ENCODE peak calls at places on chromosome X, in nine cellular contexts. One of them, this sample, is unnamed.

GRCh38 chrX:134636859-134637258 is 21.4 kb downstream of the PLAC1 start:
- DNase-seq in activated naive CD4-positive, alpha-beta T cell: no peak
- DNase-seq in aorta: no peak
- DNase-seq in hepatocyte: no peak
- DNase-seq in fibroblast of lung: peak
- DNase-seq in ureter: no peak
- DNase-seq in LHCN-M2: peak
- DNase-seq in T-helper 2 cell: no peak
- DNase-seq in dorsolateral prefrontal cortex: no peak
- DNase-seq in this sample: no peak

GRCh38 chrX:72020788-72021187 is 110.1 kb downstream of the NHSL2 start:
- DNase-seq in activated naive CD4-positive, alpha-beta T cell: no peak
- DNase-seq in aorta: no peak
- DNase-seq in hepatocyte: no peak
- DNase-seq in fibroblast of lung: no peak
- DNase-seq in ureter: peak
- DNase-seq in LHCN-M2: no peak
- DNase-seq in T-helper 2 cell: no peak
- DNase-seq in dorsolateral prefrontal cortex: no peak
- DNase-seq in this sample: no peak

GRCh38 chrX:78595901-78596502 is 63.1 kb downstream of the RTL3 start:
- DNase-seq in activated naive CD4-positive, alpha-beta T cell: no peak
- DNase-seq in aorta: no peak
- DNase-seq in hepatocyte: no peak
- DNase-seq in fibroblast of lung: peak
- DNase-seq in ureter: no peak
- DNase-seq in LHCN-M2: peak
- DNase-seq in T-helper 2 cell: no peak
- DNase-seq in dorsolateral prefrontal cortex: no peak
- DNase-seq in this sample: no peak

GRCh38 chrX:45771114-45771513 is 570.4 kb upstream of the DIPK2B start:
- DNase-seq in activated naive CD4-positive, alpha-beta T cell: no peak
- DNase-seq in aorta: no peak
- DNase-seq in hepatocyte: peak
- DNase-seq in fibroblast of lung: peak
- DNase-seq in ureter: no peak
- DNase-seq in LHCN-M2: peak
- DNase-seq in T-helper 2 cell: no peak
- DNase-seq in dorsolateral prefrontal cortex: no peak
- DNase-seq in this sample: peak

GRCh38 chrX:150258176-150258425 is 105.0 kb upstream of the MAMLD1 start:
- DNase-seq in activated naive CD4-positive, alpha-beta T cell: no peak
- DNase-seq in aorta: no peak
- DNase-seq in hepatocyte: no peak
- DNase-seq in fibroblast of lung: no peak
- DNase-seq in ureter: no peak
- DNase-seq in LHCN-M2: no peak
- DNase-seq in T-helper 2 cell: no peak
- DNase-seq in dorsolateral prefrontal cortex: no peak
- DNase-seq in this sample: no peak

GRCh38 chrX:11244641-11245040 is 48.6 kb upstream of the AMELX start:
- DNase-seq in activated naive CD4-positive, alpha-beta T cell: no peak
- DNase-seq in aorta: no peak
- DNase-seq in hepatocyte: no peak
- DNase-seq in fibroblast of lung: peak
- DNase-seq in ureter: peak
- DNase-seq in LHCN-M2: peak
- DNase-seq in T-helper 2 cell: no peak
- DNase-seq in dorsolateral prefrontal cortex: no peak
- DNase-seq in this sample: no peak

GRCh38 chrX:104335765-104336164 is 81.0 kb upstream of the ESX1 start:
- DNase-seq in activated naive CD4-positive, alpha-beta T cell: no peak
- DNase-seq in aorta: no peak
- DNase-seq in hepatocyte: no peak
- DNase-seq in fibroblast of lung: peak
- DNase-seq in ureter: no peak
- DNase-seq in LHCN-M2: peak
- DNase-seq in T-helper 2 cell: no peak
- DNase-seq in dorsolateral prefrontal cortex: no peak
- DNase-seq in this sample: no peak

GRCh38 chrX:10350991-10351390 is 194.2 kb downstream of the CLCN4 start:
- DNase-seq in activated naive CD4-positive, alpha-beta T cell: no peak
- DNase-seq in aorta: no peak
- DNase-seq in hepatocyte: no peak
- DNase-seq in fibroblast of lung: peak
- DNase-seq in ureter: no peak
- DNase-seq in LHCN-M2: no peak
- DNase-seq in T-helper 2 cell: no peak
- DNase-seq in dorsolateral prefrontal cortex: no peak
- DNase-seq in this sample: no peak

GRCh38 chrX:40165861-40166260 is 68.1 kb upstream of the BCOR start:
- DNase-seq in activated naive CD4-positive, alpha-beta T cell: no peak
- DNase-seq in aorta: no peak
- DNase-seq in hepatocyte: no peak
- DNase-seq in fibroblast of lung: no peak
- DNase-seq in ureter: no peak
- DNase-seq in LHCN-M2: no peak
- DNase-seq in T-helper 2 cell: no peak
- DNase-seq in dorsolateral prefrontal cortex: no peak
- DNase-seq in this sample: no peak

GRCh38 chrX:22186165-22186564 is 86.5 kb upstream of the CBLL2 start:
- DNase-seq in activated naive CD4-positive, alpha-beta T cell: no peak
- DNase-seq in aorta: no peak
- DNase-seq in hepatocyte: no peak
- DNase-seq in fibroblast of lung: no peak
- DNase-seq in ureter: no peak
- DNase-seq in LHCN-M2: no peak
- DNase-seq in T-helper 2 cell: no peak
- DNase-seq in dorsolateral prefrontal cortex: no peak
- DNase-seq in this sample: no peak

GRCh38 chrX:54042609-54043010 is 1.7 kb downstream of the PHF8 start:
- DNase-seq in activated naive CD4-positive, alpha-beta T cell: peak
- DNase-seq in aorta: peak
- DNase-seq in hepatocyte: peak
- DNase-seq in fibroblast of lung: peak
- DNase-seq in ureter: peak
- DNase-seq in LHCN-M2: peak
- DNase-seq in T-helper 2 cell: peak
- DNase-seq in dorsolateral prefrontal cortex: no peak
- DNase-seq in this sample: peak

GRCh38 chrX:110450050-110450449 is 91.4 kb downstream of the RTL9 start:
- DNase-seq in activated naive CD4-positive, alpha-beta T cell: peak
- DNase-seq in aorta: peak
- DNase-seq in hepatocyte: peak
- DNase-seq in fibroblast of lung: peak
- DNase-seq in ureter: peak
- DNase-seq in LHCN-M2: peak
- DNase-seq in T-helper 2 cell: peak
- DNase-seq in dorsolateral prefrontal cortex: peak
- DNase-seq in this sample: no peak

GRCh38 chrX:115494133-115494532 is 66.8 kb upstream of the PLS3 start:
- DNase-seq in activated naive CD4-positive, alpha-beta T cell: no peak
- DNase-seq in aorta: no peak
- DNase-seq in hepatocyte: no peak
- DNase-seq in fibroblast of lung: no peak
- DNase-seq in ureter: no peak
- DNase-seq in LHCN-M2: peak
- DNase-seq in T-helper 2 cell: no peak
- DNase-seq in dorsolateral prefrontal cortex: no peak
- DNase-seq in this sample: no peak

GRCh38 chrX:135081695-135082094 is 29.8 kb upstream of the RTL8A start:
- DNase-seq in activated naive CD4-positive, alpha-beta T cell: no peak
- DNase-seq in aorta: no peak
- DNase-seq in hepatocyte: no peak
- DNase-seq in fibroblast of lung: no peak
- DNase-seq in ureter: no peak
- DNase-seq in LHCN-M2: no peak
- DNase-seq in T-helper 2 cell: no peak
- DNase-seq in dorsolateral prefrontal cortex: no peak
- DNase-seq in this sample: no peak

GRCh38 chrX:69289046-69289838 is 124.0 kb upstream of the PJA1 start:
- DNase-seq in activated naive CD4-positive, alpha-beta T cell: no peak
- DNase-seq in aorta: no peak
- DNase-seq in hepatocyte: peak
- DNase-seq in fibroblast of lung: no peak
- DNase-seq in ureter: no peak
- DNase-seq in LHCN-M2: no peak
- DNase-seq in T-helper 2 cell: no peak
- DNase-seq in dorsolateral prefrontal cortex: no peak
- DNase-seq in this sample: no peak

GRCh38 chrX:21398424-21398823 is 24.2 kb downstream of the CNKSR2 start:
- DNase-seq in activated naive CD4-positive, alpha-beta T cell: no peak
- DNase-seq in aorta: no peak
- DNase-seq in hepatocyte: no peak
- DNase-seq in fibroblast of lung: no peak
- DNase-seq in ureter: no peak
- DNase-seq in LHCN-M2: no peak
- DNase-seq in T-helper 2 cell: no peak
- DNase-seq in dorsolateral prefrontal cortex: no peak
- DNase-seq in this sample: no peak

GRCh38 chrX:72297953-72298730 is 7.6 kb downstream of the CITED1 start:
- DNase-seq in activated naive CD4-positive, alpha-beta T cell: no peak
- DNase-seq in aorta: no peak
- DNase-seq in hepatocyte: no peak
- DNase-seq in fibroblast of lung: no peak
- DNase-seq in ureter: no peak
- DNase-seq in LHCN-M2: peak
- DNase-seq in T-helper 2 cell: no peak
- DNase-seq in dorsolateral prefrontal cortex: no peak
- DNase-seq in this sample: no peak

GRCh38 chrX:39855748-39856129 is 242.0 kb downstream of the BCOR start:
- DNase-seq in activated naive CD4-positive, alpha-beta T cell: peak
- DNase-seq in aorta: no peak
- DNase-seq in hepatocyte: peak
- DNase-seq in fibroblast of lung: peak
- DNase-seq in ureter: no peak
- DNase-seq in LHCN-M2: peak
- DNase-seq in T-helper 2 cell: peak
- DNase-seq in dorsolateral prefrontal cortex: no peak
- DNase-seq in this sample: no peak

GRCh38 chrX:120769576-120770341 is 105.9 kb downstream of the CT47B1 start:
- DNase-seq in activated naive CD4-positive, alpha-beta T cell: no peak
- DNase-seq in aorta: no peak
- DNase-seq in hepatocyte: peak
- DNase-seq in fibroblast of lung: peak
- DNase-seq in ureter: no peak
- DNase-seq in LHCN-M2: peak
- DNase-seq in T-helper 2 cell: no peak
- DNase-seq in dorsolateral prefrontal cortex: no peak
- DNase-seq in this sample: no peak

GRCh38 chrX:47645530-47645929 is 4.8 kb downstream of the ELK1 start:
- DNase-seq in activated naive CD4-positive, alpha-beta T cell: no peak
- DNase-seq in aorta: no peak
- DNase-seq in hepatocyte: no peak
- DNase-seq in fibroblast of lung: no peak
- DNase-seq in ureter: peak
- DNase-seq in LHCN-M2: no peak
- DNase-seq in T-helper 2 cell: no peak
- DNase-seq in dorsolateral prefrontal cortex: no peak
- DNase-seq in this sample: no peak

GRCh38 chrX:2697306-2697705 is 6.2 kb downstream of the CD99 start:
- DNase-seq in activated naive CD4-positive, alpha-beta T cell: no peak
- DNase-seq in aorta: no peak
- DNase-seq in hepatocyte: no peak
- DNase-seq in fibroblast of lung: no peak
- DNase-seq in ureter: no peak
- DNase-seq in LHCN-M2: peak
- DNase-seq in T-helper 2 cell: no peak
- DNase-seq in dorsolateral prefrontal cortex: no peak
- DNase-seq in this sample: no peak

GRCh38 chrX:43939187-43939926 is 33.8 kb downstream of the NDP start:
- DNase-seq in activated naive CD4-positive, alpha-beta T cell: no peak
- DNase-seq in aorta: no peak
- DNase-seq in hepatocyte: no peak
- DNase-seq in fibroblast of lung: peak
- DNase-seq in ureter: no peak
- DNase-seq in LHCN-M2: peak
- DNase-seq in T-helper 2 cell: no peak
- DNase-seq in dorsolateral prefrontal cortex: no peak
- DNase-seq in this sample: no peak

GRCh38 chrX:155094468-155095061 is 23.3 kb downstream of the BRCC3 start:
- DNase-seq in activated naive CD4-positive, alpha-beta T cell: no peak
- DNase-seq in aorta: no peak
- DNase-seq in hepatocyte: peak
- DNase-seq in fibroblast of lung: peak
- DNase-seq in ureter: no peak
- DNase-seq in LHCN-M2: no peak
- DNase-seq in T-helper 2 cell: no peak
- DNase-seq in dorsolateral prefrontal cortex: no peak
- DNase-seq in this sample: no peak

GRCh38 chrX:153969125-153969903 is 2.3 kb downstream of the HCFC1 start:
- DNase-seq in activated naive CD4-positive, alpha-beta T cell: no peak
- DNase-seq in aorta: no peak
- DNase-seq in hepatocyte: no peak
- DNase-seq in fibroblast of lung: no peak
- DNase-seq in ureter: no peak
- DNase-seq in LHCN-M2: no peak
- DNase-seq in T-helper 2 cell: no peak
- DNase-seq in dorsolateral prefrontal cortex: no peak
- DNase-seq in this sample: no peak

GRCh38 chrX:22310779-22311178 is 38.1 kb downstream of the CBLL2 start:
- DNase-seq in activated naive CD4-positive, alpha-beta T cell: no peak
- DNase-seq in aorta: no peak
- DNase-seq in hepatocyte: no peak
- DNase-seq in fibroblast of lung: peak
- DNase-seq in ureter: no peak
- DNase-seq in LHCN-M2: peak
- DNase-seq in T-helper 2 cell: no peak
- DNase-seq in dorsolateral prefrontal cortex: no peak
- DNase-seq in this sample: no peak

GRCh38 chrX:34584781-34585180 is 72.3 kb downstream of the TMEM47 start:
- DNase-seq in activated naive CD4-positive, alpha-beta T cell: no peak
- DNase-seq in aorta: no peak
- DNase-seq in hepatocyte: no peak
- DNase-seq in fibroblast of lung: no peak
- DNase-seq in ureter: no peak
- DNase-seq in LHCN-M2: no peak
- DNase-seq in T-helper 2 cell: no peak
- DNase-seq in dorsolateral prefrontal cortex: no peak
- DNase-seq in this sample: no peak

GRCh38 chrX:25020391-25021131 is 4.8 kb upstream of the ARX start:
- DNase-seq in activated naive CD4-positive, alpha-beta T cell: no peak
- DNase-seq in aorta: no peak
- DNase-seq in hepatocyte: peak
- DNase-seq in fibroblast of lung: no peak
- DNase-seq in ureter: no peak
- DNase-seq in LHCN-M2: peak
- DNase-seq in T-helper 2 cell: no peak
- DNase-seq in dorsolateral prefrontal cortex: no peak
- DNase-seq in this sample: no peak

GRCh38 chrX:63128509-63128908 is 222.6 kb downstream of the SPIN4 start:
- DNase-seq in activated naive CD4-positive, alpha-beta T cell: no peak
- DNase-seq in aorta: no peak
- DNase-seq in hepatocyte: no peak
- DNase-seq in fibroblast of lung: no peak
- DNase-seq in ureter: no peak
- DNase-seq in LHCN-M2: no peak
- DNase-seq in T-helper 2 cell: no peak
- DNase-seq in dorsolateral prefrontal cortex: no peak
- DNase-seq in this sample: no peak

GRCh38 chrX:131053076-131053475 is 5.1 kb upstream of the ARHGAP36 start:
- DNase-seq in activated naive CD4-positive, alpha-beta T cell: no peak
- DNase-seq in aorta: no peak
- DNase-seq in hepatocyte: no peak
- DNase-seq in fibroblast of lung: no peak
- DNase-seq in ureter: no peak
- DNase-seq in LHCN-M2: no peak
- DNase-seq in T-helper 2 cell: no peak
- DNase-seq in dorsolateral prefrontal cortex: no peak
- DNase-seq in this sample: no peak